ENCODE peak calls at places on chromosomes 1 and 21, in seven cellular contexts. R is pancreas, W is IMR-90, B is neural progenitor cell, N is mammary epithelial cell, E is spleen, Y is dorsolateral prefrontal cortex. Z is an unnamed sample.

GRCh38 chr1:185850366-185850765 is 116.2 kb downstream of the HMCN1 start:
- DNase-seq in R (no peak), E (no peak), N (peak; percentile 43), W (peak; percentile 30), B (peak; percentile 50), Y (no peak), Z (no peak)

GRCh38 chr1:151612506-151613274 is 840 bp downstream of the SNX27 start:
- DNase-seq in Y (no peak), R (peak; percentile 59), B (peak; percentile 63), N (peak; percentile 25), W (no peak), E (no peak), Z (peak; percentile 12)

GRCh38 chr21:24160528-24160927 is 1446.8 kb downstream of the MRPL39 start:
- DNase-seq in Y (no peak), E (no peak), R (no peak), N (no peak), B (no peak), W (no peak), Z (no peak)

GRCh38 chr1:91338501-91338900 is 66.1 kb downstream of the HFM1 start:
- DNase-seq in N (no peak), B (no peak), W (no peak), E (no peak), Y (no peak), R (no peak), Z (no peak)

GRCh38 chr21:45838636-45839035 is 142.9 kb upstream of the COL6A1 start:
- DNase-seq in B (no peak), Y (no peak), N (no peak), W (peak; percentile 56), E (no peak), R (no peak), Z (no peak)

GRCh38 chr1:116390195-116390594 is 17.2 kb downstream of the ATP1A1 start:
- DNase-seq in N (no peak), B (no peak), R (no peak), E (no peak), Y (no peak), W (no peak), Z (no peak)

GRCh38 chr1:91651243-91651642 is 150.6 kb downstream of the CDC7 start:
- DNase-seq in Y (no peak), B (no peak), E (no peak), R (no peak), W (no peak), N (no peak), Z (no peak)

GRCh38 chr1:14443164-14443787 is 155.2 kb upstream of the KAZN start:
- DNase-seq in Y (no peak), E (no peak), W (peak; percentile 48), B (peak; percentile 7), R (no peak), N (no peak), Z (no peak)

GRCh38 chr1:36583080-36583479 is 100.4 kb upstream of the CSF3R start:
- DNase-seq in R (no peak), N (no peak), E (no peak), W (no peak), B (no peak), Y (no peak), Z (no peak)

GRCh38 chr1:167544447-167544846 is 9.1 kb downstream of the CREG1 start:
- DNase-seq in R (no peak), W (no peak), E (no peak), Y (no peak), N (peak; percentile 95), B (no peak), Z (no peak)
- H3K27ac ChIP-seq in R (no peak overlapping the region), W (no peak overlapping the region), E (no peak overlapping the region), Y (peak overlapping the region; percentile 14), N (peak overlapping the region; percentile 45), B (no peak overlapping the region), Z (no peak overlapping the region)

GRCh38 chr1:63915121-63915520 is 141.3 kb downstream of the ROR1 start:
- DNase-seq in B (peak; percentile 51), Y (no peak), W (peak; percentile 54), R (no peak), E (no peak), N (no peak), Z (no peak)
- TF ChIP-seq CTCF in B (peak; percentile 57), Y (no peak), W (peak; percentile 53), R (no peak), E (peak; percentile 19), N (peak; percentile 15), Z (no peak)

DNA sequence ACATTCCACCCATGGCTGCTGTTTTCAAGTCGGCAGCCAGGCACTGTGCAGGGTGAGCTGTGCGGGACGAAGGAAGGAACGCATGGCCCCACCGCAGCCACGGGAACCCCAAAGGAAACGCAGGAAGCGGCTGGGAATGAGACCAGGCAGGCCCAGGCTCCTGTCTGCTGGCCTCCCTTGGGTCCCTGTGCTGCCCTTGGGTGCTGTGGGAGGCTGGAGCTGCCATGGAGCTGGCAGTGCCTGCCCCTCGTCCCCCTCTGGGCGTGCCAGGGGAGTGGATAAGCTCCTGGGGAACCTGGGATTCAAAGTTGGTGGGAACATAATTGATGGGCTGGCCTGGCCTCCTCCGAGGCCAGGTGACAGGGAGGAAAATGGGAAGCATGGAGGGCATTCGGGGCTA is 5.3 kb upstream of the KRTAP10-4 start:
- DNase-seq in E (peak; percentile 59), Y (no peak), W (no peak), B (no peak), N (no peak), R (no peak), Z (no peak)
- H3K27ac ChIP-seq in E (no peak overlapping the region), Y (no peak overlapping the region), W (no peak overlapping the region), B (no peak overlapping the region), N (no peak overlapping the region), R (no peak overlapping the region), Z (no peak overlapping the region)

DNA sequence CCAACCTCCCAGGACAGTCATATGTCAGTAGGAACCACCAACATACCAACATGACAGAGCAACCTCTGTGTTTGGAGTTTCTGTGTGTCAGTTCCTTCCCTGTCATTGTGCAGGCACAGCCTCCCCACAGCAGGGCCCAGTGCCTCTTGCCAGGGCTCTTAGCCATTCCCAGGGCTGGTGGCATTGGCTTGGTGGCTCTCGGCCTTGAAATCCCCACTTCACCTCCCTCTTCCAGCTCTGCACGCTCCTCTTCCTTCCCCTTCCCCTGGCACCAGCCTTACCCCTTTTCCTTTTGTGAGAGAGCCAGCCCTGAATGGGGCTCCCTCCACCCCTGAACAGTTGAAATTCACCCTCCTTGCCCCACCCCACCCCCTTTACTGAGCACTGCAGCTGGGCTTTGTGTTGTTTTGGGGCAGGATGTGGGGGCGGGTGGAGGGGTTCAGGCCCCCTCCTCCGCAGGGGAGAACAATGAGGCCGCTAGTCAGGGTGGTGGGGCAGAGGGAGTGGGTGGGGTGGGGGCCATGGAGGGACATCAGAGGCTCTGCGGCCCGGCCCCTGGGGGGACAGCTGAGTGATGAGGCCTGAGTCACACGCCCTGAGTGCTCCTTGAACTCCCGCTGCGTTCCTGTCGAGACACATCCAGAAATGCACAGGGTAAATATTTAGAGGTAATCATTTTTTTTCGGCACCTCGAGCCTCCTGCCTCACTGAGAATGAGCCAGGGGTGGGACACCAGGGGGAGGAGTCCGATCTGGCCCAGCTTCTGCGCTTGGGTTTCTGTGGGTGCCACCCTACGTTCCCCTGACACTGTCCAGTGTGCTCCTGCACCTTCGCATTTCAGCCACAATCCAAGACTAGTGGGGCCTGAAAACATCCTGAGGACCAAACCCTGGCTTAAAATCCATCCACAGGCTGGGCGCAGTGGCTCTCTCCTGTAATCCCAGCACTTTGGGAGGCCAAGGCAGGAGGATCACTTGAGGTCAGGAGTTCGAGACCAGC is 28.6 kb downstream of the LGR6 start:
- DNase-seq in E (no peak), N (peak; percentile 78), Y (no peak), B (no peak), W (no peak), R (no peak), Z (no peak)
- TF ChIP-seq CTCF in E (no peak), N (no peak), Y (no peak), B (no peak), W (no peak), R (no peak), Z (no peak)

Z was measured in CD4-positive, alpha-beta T cell.